ENCODE peak calls at places on chromosomes 5 and 9, in seven cellular contexts. T, U, V, O, I, C and M are unnamed samples.

GRCh38 chr9:37262410-37262809 is 142.0 kb downstream of the ZCCHC7 start:
- DNase-seq in C (no peak), V (no peak), U (peak; percentile 30), T (peak; percentile 65), I (no peak), O (peak; percentile 65), M (no peak)

GRCh38 chr9:71509054-71509453 is 259.3 kb downstream of the CEMIP2 start:
- DNase-seq in O (no peak), T (no peak), U (no peak), I (no peak), C (no peak), V (no peak), M (no peak)

GRCh38 chr5:134113908-134114875 is at the start of gene TCF7:
- DNase-seq in T (peak; percentile 82), I (peak; percentile 64), V (peak; percentile 92), O (peak; percentile 75), C (peak; percentile 98), U (peak; percentile 99), M (peak; percentile 67)

GRCh38 chr5:71828641-71829040 is 109.6 kb downstream of the CARTPT start:
- DNase-seq in V (no peak), O (peak; percentile 30), U (no peak), T (no peak), I (no peak), C (no peak), M (no peak)

GRCh38 chr5:39619161-39619818 is 194.5 kb upstream of the DAB2 start:
- DNase-seq in V (no peak), O (no peak), I (no peak), U (no peak), C (no peak), T (no peak), M (no peak)

GRCh38 chr5:41793156-41793770 is 77.0 kb downstream of the OXCT1 start:
- DNase-seq in O (peak; percentile 92), U (peak; percentile 60), C (no peak), V (no peak), I (no peak), T (peak; percentile 63), M (no peak)

GRCh38 chr9:74570879-74571512 is 73.9 kb downstream of the RORB start:
- DNase-seq in C (peak; percentile 20), T (peak; percentile 49), O (peak; percentile 54), V (no peak), U (peak; percentile 41), I (no peak), M (no peak)

GRCh38 chr9:99436636-99437035 is 214.6 kb downstream of the SEC61B start:
- DNase-seq in V (no peak), T (no peak), U (no peak), I (no peak), O (no peak), C (no peak), M (no peak)

GRCh38 chr5:66882592-66883227 is 286.5 kb downstream of the MAST4 start:
- DNase-seq in U (no peak), T (peak; percentile 57), C (no peak), V (no peak), I (no peak), O (peak; percentile 47), M (no peak)

GRCh38 chr5:139094154-139095131 is 103.7 kb downstream of the SIL1 start:
- DNase-seq in V (no peak), C (no peak), U (no peak), T (no peak), O (no peak), I (no peak), M (no peak)

GRCh38 chr5:9765421-9765820 is 135.3 kb upstream of the TAS2R1 start:
- DNase-seq in U (peak; percentile 63), I (no peak), T (no peak), O (peak; percentile 72), V (no peak), C (no peak), M (no peak)

GRCh38 chr9:33835625-33836260 is 18.8 kb downstream of the UBE2R2 start:
- DNase-seq in U (no peak), V (no peak), C (no peak), T (no peak), I (no peak), O (no peak), M (no peak)

GRCh38 chr9:78239506-78239905 is 3.6 kb downstream of the CEP78 start:
- DNase-seq in I (no peak), O (no peak), U (no peak), C (no peak), T (no peak), V (peak; percentile 58), M (no peak)

GRCh38 chr5:177427919-177428573 is 1.6 kb downstream of the GRK6 start:
- DNase-seq in V (peak; percentile 50), I (no peak), T (no peak), C (no peak), U (no peak), O (no peak), M (peak; percentile 39)

GRCh38 chr9:121822093-121823085 is 171.0 kb downstream of the DAB2IP start:
- DNase-seq in O (no peak), C (no peak), V (no peak), I (no peak), T (no peak), U (no peak), M (no peak)

GRCh38 chr5:134275822-134276221 is 49.9 kb upstream of the PPP2CA start:
- DNase-seq in O (no peak), C (peak; percentile 22), V (no peak), I (no peak), U (no peak), T (no peak), M (no peak)

GRCh38 chr5:122844916-122845252 is 529 bp upstream of the SNX24 start:
- DNase-seq in O (no peak), U (no peak), T (no peak), I (no peak), V (peak; percentile 48), C (peak; percentile 60), M (no peak)

GRCh38 chr9:121989010-121989409 is 104.1 kb downstream of the TTLL11 start:
- DNase-seq in V (no peak), U (no peak), T (peak; percentile 33), O (no peak), I (no peak), C (no peak), M (no peak)

GRCh38 chr9:115198018-115198417 is 80.1 kb upstream of the TNC start:
- DNase-seq in I (no peak), V (no peak), C (no peak), O (peak; percentile 60), T (no peak), U (peak; percentile 5), M (no peak)

GRCh38 chr9:68931821-68932220 is 82.1 kb downstream of the PRKACG start:
- DNase-seq in I (no peak), U (no peak), O (no peak), C (no peak), V (no peak), T (no peak), M (no peak)

GRCh38 chr9:112112941-112113399 is 62.1 kb downstream of the SUSD1 start:
- DNase-seq in I (peak; percentile 3), T (peak; percentile 10), U (peak; percentile 24), O (peak; percentile 2), V (peak; percentile 53), C (peak; percentile 26), M (no peak)

GRCh38 chr9:128899566-128900322 is 17.8 kb downstream of the LRRC8A start:
- DNase-seq in T (no peak), I (no peak), V (no peak), U (no peak), C (no peak), O (no peak), M (no peak)

GRCh38 chr9:113558632-113559502 is 95.3 kb downstream of the RGS3 start:
- DNase-seq in O (peak; percentile 98), V (peak; percentile 63), C (no peak), U (peak; percentile 76), T (peak; percentile 97), I (no peak), M (no peak)

GRCh38 chr5:74085186-74085585 is 459.2 kb downstream of the ARHGEF28 start:
- DNase-seq in I (no peak), C (no peak), T (no peak), O (no peak), U (no peak), V (no peak), M (no peak)

DNA sequence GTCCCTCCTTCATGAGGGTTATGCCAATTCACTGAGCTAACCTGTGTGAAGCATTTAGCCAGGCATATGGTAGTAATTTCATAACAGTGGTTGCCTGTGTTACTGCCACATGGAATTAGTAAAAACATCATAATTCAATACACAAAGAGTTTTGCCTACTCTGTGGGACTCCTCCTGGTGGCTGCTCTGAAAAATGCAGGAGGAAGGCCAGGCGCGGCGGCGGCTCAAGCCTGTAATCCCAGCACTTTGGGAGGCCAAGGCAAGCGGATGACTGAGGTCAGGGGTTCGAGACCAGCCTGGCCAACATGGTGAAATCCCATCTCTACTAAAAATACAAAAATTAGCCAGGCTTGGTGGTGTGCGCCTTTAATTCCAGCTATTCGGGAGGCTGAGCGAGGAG is 547.3 kb downstream of the CDK5RAP2 start:
- DNase-seq in O (no peak), U (peak; percentile 42), V (no peak), I (no peak), C (no peak), T (no peak), M (no peak)
- TF ChIP-seq CTCF in O (no peak), U (peak; percentile 28), V (no peak), I (no peak), C (no peak), T (no peak), M (no peak)

DNA sequence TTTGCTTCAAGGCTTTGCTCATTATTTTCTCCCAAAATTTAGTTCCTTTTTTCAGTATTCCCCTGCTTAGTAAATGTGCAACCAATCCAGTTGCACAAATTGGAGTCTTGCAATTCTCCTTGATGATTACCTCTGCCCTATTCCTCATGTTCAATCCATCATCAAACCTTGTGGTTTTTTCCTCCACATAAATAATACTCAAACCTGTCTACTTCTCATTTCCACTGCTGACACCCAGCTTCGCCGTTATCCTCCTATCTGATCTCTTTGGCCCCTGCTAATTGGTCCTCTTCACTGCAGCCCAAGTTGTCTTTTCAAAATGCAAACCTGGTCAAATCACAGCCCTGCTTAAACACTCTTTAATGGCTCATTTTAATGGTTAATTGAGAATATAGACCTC is 296.4 kb downstream of the CWC27 start:
- DNase-seq in T (no peak), I (no peak), V (no peak), U (no peak), O (no peak), C (no peak), M (no peak)
- TF ChIP-seq CTCF in T (no peak), I (no peak), V (no peak), U (no peak), O (no peak), C (no peak), M (no peak)

DNA sequence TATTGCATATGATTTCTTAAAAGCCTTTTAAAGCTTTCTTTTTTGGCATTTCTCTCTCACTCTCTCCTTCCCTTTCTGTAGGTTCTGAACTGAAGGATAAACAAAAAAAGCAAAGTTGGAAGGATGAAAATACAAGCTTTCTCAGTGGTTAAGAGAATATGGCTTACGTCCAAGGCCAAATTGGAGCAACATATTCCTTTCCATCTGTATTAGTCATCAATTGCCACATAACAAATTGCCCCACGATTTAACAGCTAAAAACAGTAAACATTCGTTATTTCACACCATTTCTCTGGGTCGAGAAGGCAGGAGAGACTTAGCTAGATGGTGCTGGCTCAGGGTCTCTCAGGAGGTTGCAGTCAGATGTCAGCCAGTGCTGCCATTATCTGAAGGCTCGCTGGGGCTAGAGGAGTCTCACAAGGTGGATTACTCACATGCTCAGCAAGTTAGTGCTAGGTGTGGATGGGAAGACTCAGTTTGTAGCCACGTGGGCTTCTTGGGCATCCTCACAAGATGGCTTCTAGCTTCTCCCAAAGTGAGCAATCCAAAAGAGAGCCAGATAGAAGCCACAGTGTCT is 2.0 kb upstream of the ROR2 start:
- DNase-seq in U (no peak), I (no peak), O (peak; percentile 97), T (peak; percentile 59), C (no peak), V (no peak), M (no peak)
- TF ChIP-seq CTCF in U (no peak), I (no peak), O (no peak), T (no peak), C (no peak), V (no peak), M (no peak)

GRCh38 chr5:54769072-54769471 is 216.3 kb downstream of the ESM1 start:
- DNase-seq in I (no peak), U (no peak), T (no peak), V (no peak), O (no peak), C (no peak), M (no peak)
- TF ChIP-seq CTCF in I (no peak), U (no peak), T (no peak), V (no peak), O (no peak), C (no peak), M (no peak)